ENCODE peak calls at places on chromosomes 16 and 17, in eight cellular contexts. E, O, N, X, R, B, W and F are unnamed samples.

GRCh38 chr16:16127469-16128116 is 95.7 kb downstream of the ABCC6 start:
- DNase-seq in R (peak; percentile 51), X (no peak), N (peak; percentile 63), O (peak; percentile 83), W (peak; percentile 58), B (peak; percentile 81), E (peak; percentile 59), F (peak; percentile 29)

GRCh38 chr16:20918486-20919239 is 18.1 kb downstream of the LYRM1 start:
- DNase-seq in N (no peak), O (peak; percentile 86), X (no peak), R (no peak), E (peak; percentile 77), W (peak; percentile 87), B (peak; percentile 25), F (no peak)

GRCh38 chr17:48551206-48551597 is 6.3 kb upstream of the HOXB2 start:
- DNase-seq in E (no peak), B (no peak), W (peak; percentile 39), N (no peak), X (no peak), O (no peak), R (no peak), F (no peak)

GRCh38 chr17:68381076-68381900 is 76.0 kb downstream of the WIPI1 start:
- DNase-seq in B (peak; percentile 48), X (no peak), E (peak; percentile 36), R (no peak), W (peak; percentile 94), O (peak; percentile 78), N (no peak), F (no peak)

GRCh38 chr17:70563301-70563820 is 394.0 kb downstream of the KCNJ2 start:
- DNase-seq in B (peak; percentile 19), E (no peak), N (no peak), W (peak; percentile 24), R (no peak), O (no peak), X (no peak), F (no peak)

GRCh38 chr16:11179569-11179968 is 76.4 kb downstream of the SOCS1 start:
- DNase-seq in B (no peak), N (no peak), E (no peak), O (no peak), W (no peak), R (no peak), X (no peak), F (no peak)

GRCh38 chr17:6591599-6592158 is 35.3 kb upstream of the PITPNM3 start:
- DNase-seq in O (peak; percentile 84), E (no peak), W (peak; percentile 89), R (no peak), B (no peak), X (no peak), N (no peak), F (peak; percentile 96)

GRCh38 chr16:66924527-66925321 is 611 bp downstream of the RRAD start:
- DNase-seq in E (peak; percentile 54), O (no peak), N (no peak), B (peak; percentile 75), W (no peak), X (no peak), R (no peak), F (no peak)

GRCh38 chr16:12187939-12188673 is 211.6 kb downstream of the SNX29 start:
- DNase-seq in N (no peak), X (no peak), O (no peak), E (no peak), B (no peak), W (peak; percentile 22), R (no peak), F (peak; percentile 48)

GRCh38 chr16:85524630-85525463 is 88.3 kb upstream of the GSE1 start:
- DNase-seq in O (peak; percentile 83), W (peak; percentile 19), X (no peak), R (no peak), B (peak; percentile 51), N (no peak), E (peak; percentile 62), F (peak; percentile 45)

GRCh38 chr16:57970319-57970718 is 609 bp downstream of the CNGB1 start:
- DNase-seq in X (no peak), W (no peak), B (no peak), O (no peak), N (no peak), E (no peak), R (no peak), F (no peak)

GRCh38 chr16:87688876-87689815 is 76.6 kb downstream of the KLHDC4 start:
- DNase-seq in R (no peak), X (no peak), N (no peak), B (no peak), W (no peak), E (no peak), O (no peak), F (no peak)

GRCh38 chr16:12907670-12908233 is 6.4 kb downstream of the SHISA9 start:
- DNase-seq in O (no peak), B (no peak), W (no peak), N (no peak), E (no peak), X (no peak), R (no peak), F (no peak)

GRCh38 chr17:37176683-37177082 is 199.1 kb upstream of the C17orf78 start:
- DNase-seq in X (no peak), R (no peak), B (no peak), O (no peak), W (peak; percentile 62), N (no peak), E (no peak), F (peak; percentile 49)

GRCh38 chr17:43701318-43701743 is 39.6 kb upstream of the MEOX1 start:
- DNase-seq in B (no peak), E (peak; percentile 41), R (no peak), X (no peak), W (peak; percentile 95), O (peak; percentile 68), N (peak; percentile 25), F (no peak)

GRCh38 chr17:40726919-40727318 is 23.4 kb upstream of the KRT24 start:
- DNase-seq in W (peak; percentile 6), N (no peak), O (no peak), B (no peak), E (no peak), X (no peak), R (no peak), F (no peak)

GRCh38 chr17:83109793-83110645 is 30.6 kb downstream of the METRNL start:
- DNase-seq in W (peak; percentile 97), X (peak; percentile 47), E (peak; percentile 90), R (peak; percentile 89), B (peak; percentile 91), N (peak; percentile 44), O (peak; percentile 98), F (peak; percentile 85)

GRCh38 chr17:42409467-42410351 is 13.3 kb downstream of the CAVIN1 start:
- DNase-seq in O (peak; percentile 95), N (no peak), R (peak; percentile 79), B (peak; percentile 54), W (peak; percentile 88), E (peak; percentile 80), X (no peak), F (peak; percentile 71)

DNA sequence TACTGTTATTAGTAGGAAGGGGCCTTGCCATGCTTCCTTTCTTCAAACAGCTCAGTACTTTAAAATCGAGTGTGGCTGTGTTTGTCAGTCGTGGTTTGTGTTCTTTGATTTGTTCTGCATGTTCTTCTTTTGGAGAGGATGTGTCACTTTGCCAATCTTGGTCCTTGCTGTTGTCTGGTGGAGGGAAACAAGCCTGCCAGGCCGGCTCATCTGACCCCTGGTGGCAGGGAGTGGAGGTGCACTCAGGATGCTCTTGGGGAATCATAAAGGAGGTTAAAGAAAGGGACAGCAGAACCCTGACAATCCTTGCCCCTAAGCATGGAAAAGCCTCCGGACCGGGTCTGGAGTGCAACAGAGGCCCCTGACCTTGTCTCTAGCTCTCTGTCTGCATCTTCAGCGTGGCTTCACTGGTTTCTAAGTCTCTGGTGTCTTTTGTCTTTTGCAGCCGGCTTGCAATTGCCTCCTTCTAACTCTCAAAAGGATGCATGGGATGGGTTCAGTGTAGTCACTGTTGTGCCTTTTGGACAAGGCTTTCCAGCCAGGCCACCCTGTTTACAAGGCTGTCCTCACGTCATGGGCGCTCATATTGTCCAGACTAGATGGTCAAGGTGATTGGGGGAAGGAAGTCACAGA is 135.8 kb downstream of the WWOX start:
- DNase-seq in N (peak; percentile 50), E (peak; percentile 51), B (peak; percentile 75), R (peak; percentile 68), X (no peak), W (peak; percentile 47), O (peak; percentile 73), F (no peak)
- TF ChIP-seq CTCF in N (peak; percentile 86), E (peak; percentile 71), B (peak; percentile 69), R (peak; percentile 62), X (peak; percentile 94), W (peak; percentile 92), O (peak; percentile 96), F (peak; percentile 90)

GRCh38 chr16:575354-576196 is 5.8 kb downstream of the PIGQ start:
- DNase-seq in X (no peak), B (no peak), E (no peak), R (no peak), N (no peak), W (no peak), O (no peak), F (no peak)
- H3K27ac ChIP-seq in X (no peak overlapping the region), B (no peak overlapping the region), E (no peak overlapping the region), R (no peak overlapping the region), N (no peak overlapping the region), W (no peak overlapping the region), O (no peak overlapping the region), F (no peak overlapping the region)

GRCh38 chr16:69563605-69564580 is 1.9 kb upstream of the NFAT5 start:
- DNase-seq in W (peak; percentile 22), O (peak; percentile 16), B (peak; percentile 13), R (no peak), N (peak; percentile 34), E (no peak), X (no peak), F (peak; percentile 68)

GRCh38 chr16:69564845-69565610 is 738 bp upstream of the NFAT5 start:
- DNase-seq in X (no peak), E (no peak), N (no peak), R (no peak), O (peak; percentile 13), B (no peak), W (peak; percentile 13), F (peak; percentile 15)

GRCh38 chr16:69566437-69567030 is 768 bp downstream of the NFAT5 start:
- DNase-seq in R (peak; percentile 55), W (peak; percentile 76), O (peak; percentile 75), X (no peak), B (peak; percentile 72), E (peak; percentile 56), N (peak; percentile 34), F (no peak)

GRCh38 chr16:69567031-69567680 is 1.4 kb downstream of the NFAT5 start:
- DNase-seq in B (peak; percentile 57), E (no peak), O (no peak), X (no peak), N (no peak), W (peak; percentile 31), R (peak; percentile 29), F (no peak)

GRCh38 chr16:69565611-69566436 is at the start of gene NFAT5:
- DNase-seq in R (peak; percentile 88), N (peak; percentile 88), B (peak; percentile 96), X (peak; percentile 48), W (peak; percentile 80), E (peak; percentile 85), O (peak; percentile 91), F (peak; percentile 70)
- H3K4me1 ChIP-seq in R (no peaks in the 10 kb centered on the region), N (peaks cover 5% of the 10 kb centered on the region), B (peaks cover 27% of the 10 kb centered on the region), X (peaks cover 15% of the 10 kb centered on the region), W (peaks cover 3% of the 10 kb centered on the region), E (peaks cover 27% of the 10 kb centered on the region), O (peaks cover 28% of the 10 kb centered on the region), F (peaks cover 26% of the 10 kb centered on the region)

DNA sequence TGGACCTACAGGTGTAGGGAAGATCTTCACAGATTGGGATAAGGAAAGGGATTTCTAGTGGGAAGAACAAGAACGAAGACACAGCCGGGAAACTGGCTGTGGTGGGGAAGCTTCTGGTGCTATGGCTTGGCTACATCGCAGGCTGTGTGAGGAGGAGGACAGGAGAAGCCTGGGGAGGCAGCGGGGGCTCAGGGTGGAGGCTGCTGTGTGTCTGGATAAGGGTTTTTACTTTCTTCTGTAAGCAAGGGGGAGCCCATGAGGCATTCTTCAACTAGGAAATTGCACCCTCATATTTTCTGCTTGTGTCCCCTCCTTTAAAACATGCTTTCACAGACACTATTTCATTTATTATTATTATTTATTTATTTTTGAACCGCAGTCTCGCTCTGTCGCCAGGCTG is 2.9 kb upstream of the RHBDF2 start:
- DNase-seq in E (no peak), W (no peak), N (no peak), B (peak; percentile 3), R (no peak), O (no peak), X (no peak), F (no peak)
- TF ChIP-seq CTCF in E (no peak), W (no peak), N (no peak), B (no peak), R (no peak), O (peak; percentile 5), X (no peak), F (no peak)